ENCODE peak calls at places on chromosomes 12 and 14, in seven cellular contexts. Z is body of pancreas; R is ovary; L is spleen; A is CD8-positive, alpha-beta memory T cell; K is cardiac muscle cell; O is H1. Y is an unnamed sample. For H3K4me1, the result is how much of the 10 kb centered on the place peaks cover.

GRCh38 chr12:79121486-79121885 is 256.9 kb downstream of the SYT1 start:
- DNase-seq in Z (no peak), R (no peak), L (no peak), A (no peak), K (peak), O (no peak), Y (no peak)

GRCh38 chr12:76277480-76277879 is 70.7 kb downstream of the BBS10 start:
- DNase-seq in Z (no peak), R (no peak), L (no peak), A (no peak), K (peak), O (no peak), Y (no peak)

GRCh38 chr12:91877461-91878230 is 268.0 kb downstream of the BTG1 start:
- DNase-seq in Z (no peak), R (no peak), L (no peak), A (peak), K (no peak), O (no peak), Y (no peak)

GRCh38 chr12:95201056-95201670 is 16.1 kb downstream of the FGD6 start:
- DNase-seq in Z (no peak), R (no peak), L (no peak), A (no peak), K (peak), O (no peak), Y (no peak)

GRCh38 chr12:39287409-39287808 is 155.5 kb downstream of the KIF21A start:
- DNase-seq in Z (no peak), R (no peak), L (no peak), A (no peak), K (no peak), O (no peak), Y (no peak)

GRCh38 chr14:56216631-56217379 is 98.6 kb downstream of the PELI2 start:
- DNase-seq in Z (peak), R (peak), L (peak), A (no peak), K (peak), O (no peak), Y (no peak)

GRCh38 chr12:113244015-113244983 is 23.0 kb downstream of the TPCN1 start:
- DNase-seq in Z (peak), R (no peak), L (peak), A (no peak), K (peak), O (no peak), Y (peak)

GRCh38 chr14:22570132-22570949 is 18.7 kb downstream of the DAD1 start:
- DNase-seq in Z (peak), R (peak), L (no peak), A (peak), K (peak), O (peak), Y (peak)

GRCh38 chr12:89494411-89495231 is 30.0 kb downstream of the GALNT4 start:
- DNase-seq in Z (no peak), R (no peak), L (no peak), A (no peak), K (no peak), O (no peak), Y (no peak)

GRCh38 chr12:98955284-98955683 is 310.2 kb downstream of the APAF1 start:
- DNase-seq in Z (peak), R (no peak), L (no peak), A (no peak), K (peak), O (peak), Y (no peak)

GRCh38 chr12:11695321-11695720 is 45.8 kb downstream of the ETV6 start:
- DNase-seq in Z (peak), R (no peak), L (no peak), A (no peak), K (peak), O (no peak), Y (no peak)

GRCh38 chr12:103169-103981 is 36.8 kb downstream of the IQSEC3 start:
- DNase-seq in Z (no peak), R (no peak), L (no peak), A (no peak), K (no peak), O (peak), Y (peak)

GRCh38 chr12:53251477-53252348 is 16.4 kb upstream of the ESPL1 start:
- DNase-seq in Z (peak), R (peak), L (peak), A (peak), K (peak), O (peak), Y (peak)

GRCh38 chr12:47652491-47653234 is 53.2 kb downstream of the RPAP3 start:
- DNase-seq in Z (peak), R (no peak), L (no peak), A (no peak), K (no peak), O (no peak), Y (peak)

GRCh38 chr12:75275702-75276101 is 54.4 kb downstream of the CAPS2 start:
- DNase-seq in Z (no peak), R (no peak), L (no peak), A (no peak), K (no peak), O (no peak), Y (no peak)

GRCh38 chr12:96034631-96035282 is 630 bp downstream of the LTA4H start:
- DNase-seq in Z (peak), R (peak), L (peak), A (no peak), K (peak), O (no peak), Y (no peak)

GRCh38 chr12:52207895-52208294 is 16.1 kb upstream of the KRT80 start:
- DNase-seq in Z (peak), R (peak), L (peak), A (no peak), K (peak), O (no peak), Y (peak)

GRCh38 chr12:86521870-86522269 is 265.7 kb upstream of the MGAT4C start:
- DNase-seq in Z (no peak), R (no peak), L (no peak), A (no peak), K (no peak), O (no peak), Y (no peak)

GRCh38 chr14:68820999-68821683 is 28.3 kb upstream of the ZFP36L1 start:
- DNase-seq in Z (no peak), R (no peak), L (no peak), A (no peak), K (no peak), O (no peak), Y (no peak)

GRCh38 chr14:51938137-51938536 is 51.2 kb upstream of the RTRAF start:
- DNase-seq in Z (no peak), R (no peak), L (no peak), A (no peak), K (no peak), O (no peak), Y (no peak)
- H3K4me1 ChIP-seq in Z (under half), R (under half), L (under half), A (under half), K (under half), O (under half), Y (under half)

GRCh38 chr14:71593966-71594365 is 338.3 kb upstream of the RGS6 start:
- DNase-seq in Z (no peak), R (no peak), L (no peak), A (no peak), K (no peak), O (no peak), Y (no peak)
- H3K4me1 ChIP-seq in Z (under half), R (under half), L (under half), A (under half), K (under half), O (under half), Y (under half)

DNA sequence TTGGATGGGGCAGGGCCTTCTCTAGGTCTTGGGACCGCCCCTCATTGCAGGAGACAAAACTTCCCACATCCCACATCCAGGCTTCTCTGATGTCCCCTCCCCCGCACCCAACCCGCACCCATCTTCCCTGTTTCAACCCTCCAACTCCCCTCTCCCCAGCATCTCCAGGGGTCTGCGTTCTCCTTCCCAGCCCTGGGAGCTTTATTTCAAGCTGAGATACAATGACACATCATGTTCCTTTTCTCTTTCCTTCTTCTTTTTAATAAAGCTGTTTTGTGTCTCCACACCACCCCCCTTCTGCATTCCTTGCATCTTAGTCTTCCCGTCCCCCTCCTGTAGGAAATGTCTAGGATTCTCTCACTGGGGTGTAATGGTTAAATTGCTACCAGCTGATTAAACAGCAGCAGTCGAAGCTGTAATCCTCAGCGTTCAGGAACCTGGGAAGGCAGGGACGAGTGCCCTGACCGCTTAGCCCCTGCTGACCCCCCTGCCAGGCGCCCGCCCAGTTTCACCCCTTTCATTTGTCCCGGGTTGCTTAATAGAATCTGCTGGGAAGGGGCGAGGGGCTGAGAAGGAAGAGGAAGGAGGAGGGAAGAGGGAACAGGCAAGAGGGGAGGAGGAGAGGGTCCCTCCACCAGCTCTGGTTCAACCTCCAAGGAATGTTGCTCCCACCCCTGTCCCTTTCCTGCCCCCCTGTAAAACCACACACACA is 104.4 kb upstream of the MED13L start:
- DNase-seq in Z (no peak), R (no peak), L (no peak), A (no peak), K (peak), O (peak), Y (no peak)
- H3K4me1 ChIP-seq in Z (under half), R (under half), L (under half), A (under half), K (under half), O (under half), Y (half or more)

GRCh38 chr14:95536036-95536577 is 1.3 kb downstream of the GLRX5 start:
- DNase-seq in Z (no peak), R (no peak), L (no peak), A (no peak), K (no peak), O (no peak), Y (no peak)

GRCh38 chr14:95540236-95540635 is 5.4 kb downstream of the GLRX5 start:
- DNase-seq in Z (no peak), R (no peak), L (no peak), A (no peak), K (no peak), O (no peak), Y (no peak)

GRCh38 chr14:95541932-95542554 is 7.2 kb downstream of the GLRX5 start:
- DNase-seq in Z (no peak), R (no peak), L (no peak), A (no peak), K (no peak), O (no peak), Y (no peak)

GRCh38 chr14:95537298-95538089 is 2.6 kb downstream of the GLRX5 start:
- DNase-seq in Z (no peak), R (no peak), L (no peak), A (no peak), K (no peak), O (no peak), Y (no peak)

DNA sequence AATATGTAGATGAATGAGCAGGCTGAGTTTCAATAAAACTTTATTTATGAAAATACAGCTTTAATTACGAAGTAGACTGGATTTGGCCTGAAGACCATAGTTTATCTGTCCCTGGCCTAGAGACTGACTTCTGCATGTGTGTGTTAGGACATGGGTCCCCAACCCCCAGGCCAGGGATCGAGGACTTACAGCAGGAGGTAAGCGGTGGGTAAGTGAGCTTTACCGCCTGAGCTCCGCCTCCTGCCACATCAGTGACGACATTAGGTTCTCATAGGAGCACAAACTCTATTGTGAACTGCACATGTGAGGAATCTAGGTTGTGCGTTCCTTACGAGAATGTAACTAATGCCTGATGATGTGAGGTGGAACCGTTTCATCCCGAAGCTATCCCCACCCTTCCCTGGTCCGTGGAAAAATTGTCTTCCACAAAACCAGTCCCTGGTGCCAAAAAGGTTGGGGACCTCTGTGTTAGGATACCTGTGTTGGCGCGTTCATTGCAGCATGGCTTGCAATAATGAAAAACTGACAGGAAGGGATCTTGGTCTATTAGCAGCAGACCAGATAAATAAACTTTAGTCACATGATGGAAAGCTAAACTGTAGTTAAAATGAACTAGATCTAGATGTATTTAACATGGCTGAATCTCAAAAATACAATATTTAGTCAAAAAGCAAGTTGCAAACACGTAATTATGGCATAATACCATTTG is 4.1 kb downstream of the GLRX5 start:
- DNase-seq in Z (no peak), R (no peak), L (no peak), A (no peak), K (no peak), O (no peak), Y (no peak)
- H3K4me1 ChIP-seq in Z (half or more), R (under half), L (under half), A (under half), K (under half), O (under half), Y (under half)

DNA sequence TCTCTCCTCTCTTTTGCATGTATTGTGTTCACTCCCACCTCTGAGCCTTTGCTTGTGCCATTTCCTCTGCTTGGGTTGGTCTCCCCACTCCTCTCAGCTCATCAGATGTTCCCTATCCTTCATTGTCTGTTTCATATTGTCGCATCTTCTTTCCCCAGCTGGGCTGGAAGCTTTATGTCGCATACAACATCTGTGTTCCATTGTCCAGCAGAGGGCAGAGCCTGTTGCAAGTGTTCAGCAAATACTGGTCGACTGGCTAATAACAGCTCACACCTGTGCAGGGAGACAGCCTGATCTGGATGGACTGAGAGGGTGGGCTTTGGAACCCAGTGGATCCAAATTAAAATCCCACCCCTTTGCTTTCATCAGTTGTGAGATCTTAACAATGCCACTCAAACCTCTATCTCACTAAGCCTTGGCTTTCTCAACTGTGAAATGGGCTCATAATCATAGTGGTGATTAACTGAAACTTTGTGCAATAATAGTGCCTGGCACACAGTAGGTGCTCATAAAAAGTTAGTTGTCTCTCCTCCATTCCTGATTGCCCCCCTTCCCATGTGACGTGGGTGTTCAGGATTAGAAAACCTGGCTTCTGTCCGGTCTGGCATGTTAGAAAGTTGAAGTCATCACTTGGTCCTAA is 75.8 kb downstream of the RIN3 start:
- DNase-seq in Z (no peak), R (no peak), L (peak), A (no peak), K (peak), O (no peak), Y (no peak)
- H3K4me1 ChIP-seq in Z (under half), R (under half), L (under half), A (half or more), K (under half), O (under half), Y (under half)

DNA sequence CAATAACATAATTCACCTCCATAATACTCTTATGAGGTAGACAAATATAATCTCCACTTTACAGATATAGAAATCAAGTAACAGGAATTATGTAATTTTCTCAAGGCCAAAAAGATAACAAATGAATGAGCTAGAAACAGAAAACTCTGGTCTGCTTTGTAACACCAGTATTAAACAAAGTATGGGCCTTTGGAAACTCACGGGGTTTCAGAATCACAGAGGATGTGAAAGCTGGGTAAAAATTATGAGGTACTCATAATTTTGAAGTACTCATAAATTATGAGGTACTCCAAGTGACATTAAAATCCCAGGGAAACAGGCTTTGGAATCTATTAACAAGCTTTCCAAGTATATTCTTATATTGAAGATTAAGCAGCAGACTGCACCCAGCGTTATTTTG is 140.2 kb downstream of the MED13L start:
- DNase-seq in Z (no peak), R (no peak), L (no peak), A (no peak), K (no peak), O (no peak), Y (no peak)
- H3K4me1 ChIP-seq in Z (under half), R (under half), L (half or more), A (under half), K (under half), O (under half), Y (half or more)

GRCh38 chr12:122028601-122029560 is 7.2 kb downstream of the BCL7A start:
- DNase-seq in Z (peak), R (no peak), L (no peak), A (peak), K (no peak), O (no peak), Y (no peak)

GRCh38 chr12:122032570-122032969 is 10.9 kb downstream of the BCL7A start:
- DNase-seq in Z (no peak), R (no peak), L (no peak), A (no peak), K (no peak), O (no peak), Y (no peak)

GRCh38 chr12:122031342-122032216 is 9.9 kb downstream of the BCL7A start:
- DNase-seq in Z (peak), R (no peak), L (no peak), A (no peak), K (peak), O (peak), Y (no peak)

GRCh38 chr12:122029620-122030426 is 8.1 kb downstream of the BCL7A start:
- DNase-seq in Z (peak), R (no peak), L (no peak), A (no peak), K (no peak), O (no peak), Y (no peak)

DNA sequence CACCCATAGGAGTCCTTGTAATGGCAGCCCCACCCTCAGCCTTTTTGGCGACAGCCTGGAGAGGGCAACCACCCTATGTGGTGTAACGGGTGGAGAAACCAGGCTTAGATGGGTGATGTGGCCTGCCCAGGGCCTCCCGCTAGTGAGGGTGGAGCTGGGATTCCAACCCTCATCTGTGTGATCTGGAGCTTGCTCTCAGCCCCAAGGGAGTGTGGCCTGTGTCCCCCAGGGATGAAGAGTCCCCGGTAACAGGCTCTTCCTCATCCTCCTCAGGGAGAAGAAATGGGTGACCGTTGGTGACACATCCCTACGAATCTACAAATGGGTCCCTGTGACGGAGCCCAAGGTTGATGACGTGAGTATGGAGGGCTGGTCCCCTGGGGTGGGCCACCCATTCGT is 8.7 kb downstream of the BCL7A start:
- DNase-seq in Z (no peak), R (no peak), L (no peak), A (no peak), K (no peak), O (no peak), Y (no peak)
- H3K4me1 ChIP-seq in Z (half or more), R (under half), L (under half), A (under half), K (under half), O (under half), Y (under half)

GRCh38 chr14:63480599-63480998 is 62.6 kb downstream of the PPP2R5E start:
- DNase-seq in Z (no peak), R (no peak), L (no peak), A (no peak), K (no peak), O (no peak), Y (no peak)
- H3K4me1 ChIP-seq in Z (under half), R (under half), L (under half), A (under half), K (under half), O (under half), Y (under half)

DNA sequence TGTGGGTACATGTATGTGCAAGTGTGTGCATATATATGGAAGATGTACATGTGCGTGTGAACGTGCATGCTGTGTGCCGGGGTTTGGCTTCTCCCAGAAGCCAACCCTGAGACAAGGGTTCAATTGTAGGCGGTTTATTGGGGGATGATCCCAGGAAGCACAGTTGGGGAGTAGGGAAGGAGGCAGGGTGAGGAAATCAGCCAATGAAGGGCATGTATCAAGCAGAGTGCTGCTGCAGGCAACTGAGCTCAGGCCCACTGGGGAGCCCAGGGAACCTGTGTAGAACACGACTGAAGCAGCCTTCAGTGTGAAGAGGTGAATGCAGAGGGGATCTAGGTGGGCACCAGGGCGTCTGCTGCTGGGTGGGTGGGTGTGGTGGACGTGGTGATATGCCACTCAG is 21.6 kb downstream of the SYNDIG1L start:
- DNase-seq in Z (no peak), R (no peak), L (no peak), A (no peak), K (no peak), O (no peak), Y (no peak)
- H3K4me1 ChIP-seq in Z (under half), R (under half), L (under half), A (under half), K (under half), O (under half), Y (under half)

GRCh38 chr12:29676676-29677075 is 107.1 kb downstream of the TMTC1 start:
- DNase-seq in Z (no peak), R (no peak), L (no peak), A (no peak), K (no peak), O (no peak), Y (no peak)
- H3K4me1 ChIP-seq in Z (under half), R (under half), L (under half), A (under half), K (under half), O (under half), Y (under half)